ENCODE peak calls at places on chromosomes 5 and 9, in four cellular contexts. M is stimulated activated naive CD4-positive, alpha-beta T cell; R is effector memory CD8-positive, alpha-beta T cell; Q is activated naive CD8-positive, alpha-beta T cell treated with anti-CD3 and anti-CD28 coated beads, Interleukin-2, amount 50 U/mL, for 24 hours. A is an unnamed sample.
A peak's percentile ranks its signal among the peaks of the same experiment; 100 is the strongest.

GRCh38 chr9:23779220-23779619 is 46.8 kb downstream of the ELAVL2 start:
- DNase-seq in R (no peak), Q (no peak), M (no peak), A (no peak)

GRCh38 chr5:43603535-43604363 is 769 bp downstream of the NNT start:
- DNase-seq in R (peak; percentile 66), M (peak; percentile 61), Q (peak; percentile 72), A (no peak)

GRCh38 chr5:139296862-139297326 is 3.4 kb downstream of the MATR3 start:
- DNase-seq in Q (no peak), M (no peak), R (no peak), A (no peak)

GRCh38 chr5:123929055-123929474 is 417.1 kb downstream of the CSNK1G3 start:
- DNase-seq in M (no peak), Q (no peak), R (no peak), A (no peak)

GRCh38 chr5:68250662-68251298 is 35.2 kb downstream of the PIK3R1 start:
- DNase-seq in M (no peak), R (no peak), Q (no peak), A (no peak)

GRCh38 chr5:73198833-73199592 is 26.0 kb downstream of the TMEM174 start:
- DNase-seq in M (no peak), Q (no peak), R (no peak), A (no peak)

GRCh38 chr9:78150983-78151356 is 84.9 kb upstream of the CEP78 start:
- DNase-seq in Q (no peak), R (no peak), M (no peak), A (no peak)

GRCh38 chr9:114348906-114349482 is 19.3 kb downstream of the ORM2 start:
- DNase-seq in M (peak; percentile 27), R (peak; percentile 37), Q (peak; percentile 93), A (peak; percentile 99)

GRCh38 chr9:93826209-93826608 is 128.9 kb downstream of the BARX1 start:
- DNase-seq in Q (peak; percentile 64), M (peak; percentile 4), R (no peak), A (no peak)

GRCh38 chr5:72415926-72416325 is 91.3 kb downstream of the ZNF366 start:
- DNase-seq in M (no peak), Q (no peak), R (no peak), A (no peak)

GRCh38 chr5:10064546-10065215 is 185.0 kb downstream of the ATPSCKMT start:
- DNase-seq in M (no peak), R (no peak), Q (no peak), A (no peak)

GRCh38 chr5:122896598-122897282 is 51.3 kb downstream of the SNX24 start:
- DNase-seq in R (no peak), Q (no peak), M (no peak), A (peak; percentile 38)

GRCh38 chr5:78841767-78842166 is 143.3 kb downstream of the ARSB start:
- DNase-seq in Q (no peak), M (no peak), R (no peak), A (no peak)

GRCh38 chr5:60595183-60595582 is 104.8 kb downstream of the DEPDC1B start:
- DNase-seq in M (no peak), R (no peak), Q (no peak), A (no peak)

A was measured in RKO.